ENCODE peak calls at places on chromosomes 11 and 22, in five cellular contexts. S is CD8-positive, alpha-beta memory T cell; A is lung; T is body of pancreas; X is stomach. Q is an unnamed sample.

GRCh38 chr22:42080287-42080686 is 787 bp downstream of the SMDT1 start:
- DNase-seq in S (no peak), A (no peak), T (peak; percentile 66), X (peak; percentile 55), Q (peak; percentile 55)

GRCh38 chr11:63020671-63021255 is 5.1 kb upstream of the SLC22A8 start:
- DNase-seq in S (no peak), A (no peak), T (no peak), X (no peak), Q (no peak)

GRCh38 chr22:24331468-24332440 is 61.1 kb downstream of the SPECC1L start:
- DNase-seq in S (no peak), A (no peak), T (no peak), X (no peak), Q (no peak)

GRCh38 chr11:84290647-84291046 is 1004.5 kb upstream of the CCDC90B start:
- DNase-seq in S (no peak), A (no peak), T (no peak), X (no peak), Q (no peak)

GRCh38 chr11:64376071-64376470 is 17.1 kb downstream of the RPS6KA4 start:
- DNase-seq in S (no peak), A (no peak), T (no peak), X (no peak), Q (no peak)

GRCh38 chr11:114141863-114142590 is 82.5 kb downstream of the ZBTB16 start:
- DNase-seq in S (no peak), A (no peak), T (no peak), X (no peak), Q (no peak)

GRCh38 chr11:5596611-5597201 is at the start of gene TRIM6:
- DNase-seq in S (no peak), A (peak; percentile 54), T (peak; percentile 66), X (peak; percentile 35), Q (peak; percentile 61)

GRCh38 chr11:99682646-99683045 is 661.9 kb downstream of the CNTN5 start:
- DNase-seq in S (no peak), A (no peak), T (no peak), X (no peak), Q (no peak)

GRCh38 chr22:40764743-40765441 is 54.3 kb downstream of the SLC25A17 start:
- DNase-seq in S (no peak), A (no peak), T (no peak), X (no peak), Q (no peak)

GRCh38 chr11:93519179-93519578 is 24.0 kb downstream of the SMCO4 start:
- DNase-seq in S (no peak), A (no peak), T (no peak), X (no peak), Q (no peak)

GRCh38 chr11:2919837-2920236 is 9.4 kb downstream of the PHLDA2 start:
- DNase-seq in S (no peak), A (no peak), T (no peak), X (no peak), Q (no peak)

GRCh38 chr11:112620621-112621394 is 340.4 kb upstream of the NCAM1 start:
- DNase-seq in S (no peak), A (no peak), T (peak; percentile 31), X (no peak), Q (no peak)

GRCh38 chr22:43226368-43226979 is 39.5 kb upstream of the TTLL12 start:
- DNase-seq in S (no peak), A (no peak), T (no peak), X (no peak), Q (no peak)

GRCh38 chr22:22342697-22343602 is 98.4 kb downstream of the VPREB1 start:
- DNase-seq in S (peak; percentile 40), A (peak; percentile 92), T (peak; percentile 90), X (peak; percentile 81), Q (peak; percentile 91)

GRCh38 chr11:31699066-31699465 is 112.1 kb downstream of the PAX6 start:
- DNase-seq in S (no peak), A (no peak), T (no peak), X (no peak), Q (no peak)

GRCh38 chr11:94641167-94641761 is 74.1 kb downstream of the PIWIL4 start:
- DNase-seq in S (no peak), A (no peak), T (no peak), X (no peak), Q (no peak)

GRCh38 chr11:95536049-95536448 is 253.5 kb downstream of the FAM76B start:
- DNase-seq in S (no peak), A (no peak), T (no peak), X (no peak), Q (no peak)

GRCh38 chr11:60970369-60970774 is 1.1 kb upstream of the CD6 start:
- DNase-seq in S (peak; percentile 72), A (peak; percentile 56), T (peak; percentile 72), X (peak; percentile 79), Q (peak; percentile 61)

GRCh38 chr11:131763193-131763890 is 392.9 kb downstream of the NTM start:
- DNase-seq in S (no peak), A (no peak), T (no peak), X (no peak), Q (no peak)

GRCh38 chr11:1840780-1841480 is 2.1 kb downstream of the TNNI2 start:
- DNase-seq in S (no peak), A (no peak), T (no peak), X (no peak), Q (no peak)

GRCh38 chr11:106152824-106153223 is 75.4 kb downstream of the AASDHPPT start:
- DNase-seq in S (no peak), A (no peak), T (no peak), X (no peak), Q (no peak)

GRCh38 chr11:13343931-13344717 is 66.5 kb downstream of the BMAL1 start:
- DNase-seq in S (peak; percentile 58), A (peak; percentile 77), T (peak; percentile 80), X (peak; percentile 81), Q (peak; percentile 81)

GRCh38 chr11:127859941-127860354 is 727.4 kb downstream of the ETS1 start:
- DNase-seq in S (no peak), A (no peak), T (no peak), X (no peak), Q (no peak)

GRCh38 chr22:40703731-40704130 is 24.4 kb downstream of the MCHR1 start:
- DNase-seq in S (no peak), A (no peak), T (no peak), X (no peak), Q (no peak)

GRCh38 chr11:124970925-124971324 is 16.9 kb downstream of the CCDC15 start:
- DNase-seq in S (no peak), A (no peak), T (no peak), X (no peak), Q (peak; percentile 25)

GRCh38 chr22:32839776-32840571 is 38.5 kb downstream of the TIMP3 start:
- DNase-seq in S (no peak), A (no peak), T (no peak), X (no peak), Q (no peak)

GRCh38 chr11:71979582-71979981 is 19.1 kb upstream of the IL18BP start:
- DNase-seq in S (no peak), A (no peak), T (no peak), X (no peak), Q (no peak)

GRCh38 chr22:35612903-35613302 is 4.2 kb downstream of the MB start:
- DNase-seq in S (no peak), A (no peak), T (no peak), X (no peak), Q (no peak)
- H3K4me3 ChIP-seq in S (no peak overlapping the region), A (no peak overlapping the region), T (no peak overlapping the region), X (no peak overlapping the region), Q (no peak overlapping the region)

DNA sequence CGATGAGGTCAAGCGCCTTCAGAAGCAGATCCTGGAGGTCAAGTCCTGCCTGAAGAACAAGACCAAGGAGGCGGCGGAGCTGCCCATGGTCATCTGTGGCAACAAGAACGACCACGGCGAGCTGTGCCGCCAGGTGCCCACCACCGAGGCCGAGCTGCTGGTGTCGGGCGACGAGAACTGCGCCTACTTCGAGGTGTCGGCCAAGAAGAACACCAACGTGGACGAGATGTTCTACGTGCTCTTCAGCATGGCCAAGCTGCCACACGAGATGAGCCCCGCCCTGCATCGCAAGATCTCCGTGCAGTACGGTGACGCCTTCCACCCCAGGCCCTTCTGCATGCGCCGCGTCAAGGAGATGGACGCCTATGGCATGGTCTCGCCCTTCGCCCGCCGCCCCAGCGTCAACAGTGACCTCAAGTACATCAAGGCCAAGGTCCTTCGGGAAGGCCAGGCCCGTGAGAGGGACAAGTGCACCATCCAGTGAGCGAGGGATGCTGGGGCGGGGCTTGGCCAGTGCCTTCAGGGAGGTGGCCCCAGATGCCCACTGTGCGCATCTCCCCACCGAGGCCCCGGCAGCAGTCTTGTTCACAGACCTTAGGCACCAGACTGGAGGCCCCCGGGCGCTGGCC is 11.0 kb downstream of the RASD2 start:
- DNase-seq in S (no peak), A (no peak), T (no peak), X (no peak), Q (no peak)
- H3K4me1 ChIP-seq in S (peaks cover 11% of the 10 kb centered on the region), A (no peaks in the 10 kb centered on the region), T (no peaks in the 10 kb centered on the region), X (no peaks in the 10 kb centered on the region), Q (no peaks in the 10 kb centered on the region)

DNA sequence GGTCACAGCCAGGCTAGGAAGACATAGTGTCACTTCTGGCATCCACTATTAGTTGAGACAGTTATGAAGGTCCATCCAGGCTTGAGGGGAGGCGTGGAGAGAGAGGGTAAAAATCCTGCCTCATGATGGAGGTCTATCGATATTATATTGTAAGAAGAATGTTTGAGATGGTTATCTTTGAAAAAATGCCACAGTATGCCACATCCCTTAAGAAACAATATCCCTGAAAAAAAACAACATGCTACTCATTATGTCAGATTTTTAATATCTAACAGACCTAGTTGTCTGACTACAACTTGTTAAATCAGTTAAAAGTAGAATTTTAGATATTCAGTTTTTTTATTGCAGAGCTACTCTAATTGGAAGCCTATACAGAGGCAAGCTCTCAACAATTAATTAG is 121.7 kb upstream of the SLC5A12 start:
- DNase-seq in S (no peak), A (no peak), T (no peak), X (no peak), Q (no peak)
- H3K27ac ChIP-seq in S (no peak overlapping the region), A (no peak overlapping the region), T (no peak overlapping the region), X (no peak overlapping the region), Q (no peak overlapping the region)

GRCh38 chr11:57458060-57458409 is 2.3 kb upstream of the RTN4RL2 start:
- DNase-seq in S (peak; percentile 8), A (no peak), T (no peak), X (no peak), Q (no peak)
- H3K4me3 ChIP-seq in S (no peak overlapping the region), A (no peak overlapping the region), T (no peak overlapping the region), X (peak overlapping the region; percentile 50), Q (peak overlapping the region; percentile 40)

Q was measured in small intestine.